ENCODE peak calls at places on chromosomes 4 and X, in five cellular contexts. One of them, this sample, is unnamed.

GRCh38 chr4:48913346-48913745 is 6.8 kb upstream of the OCIAD2 start:
- DNase-seq in DMS153: no peak
- DNase-seq in omental fat pad: no peak
- DNase-seq in RCC 7860: peak; percentile 91
- DNase-seq in A172: peak; percentile 97
- DNase-seq in this sample: peak; percentile 60

GRCh38 chrX:103415528-103415927 is 39.2 kb downstream of the BEX3 start:
- DNase-seq in DMS153: no peak
- DNase-seq in omental fat pad: no peak
- DNase-seq in RCC 7860: no peak
- DNase-seq in A172: no peak
- DNase-seq in this sample: no peak

GRCh38 chr4:66330125-66330524 is 659.8 kb upstream of the EPHA5 start:
- DNase-seq in DMS153: no peak
- DNase-seq in omental fat pad: no peak
- DNase-seq in RCC 7860: no peak
- DNase-seq in A172: no peak
- DNase-seq in this sample: no peak

GRCh38 chr4:56183344-56183959 is 203.8 kb downstream of the AASDH start:
- DNase-seq in omental fat pad: no peak
- DNase-seq in A172: no peak
- DNase-seq in DMS153: no peak
- DNase-seq in RCC 7860: no peak
- DNase-seq in this sample: no peak

GRCh38 chr4:147461161-147461560 is 19.7 kb upstream of the EDNRA start:
- DNase-seq in omental fat pad: no peak
- DNase-seq in DMS153: no peak
- DNase-seq in A172: peak; percentile 25
- DNase-seq in RCC 7860: peak; percentile 27
- DNase-seq in this sample: no peak

GRCh38 chrX:2242326-2242725 is 258.4 kb downstream of the DHRSX start:
- DNase-seq in DMS153: no peak
- DNase-seq in RCC 7860: no peak
- DNase-seq in A172: no peak
- DNase-seq in omental fat pad: no peak
- DNase-seq in this sample: no peak

GRCh38 chr4:139229534-139230039 is 50.4 kb downstream of the MGARP start:
- DNase-seq in RCC 7860: peak; percentile 38
- DNase-seq in omental fat pad: no peak
- DNase-seq in DMS153: peak; percentile 37
- DNase-seq in A172: peak; percentile 56
- DNase-seq in this sample: peak; percentile 71

GRCh38 chrX:138745215-138745614 is 33.7 kb upstream of the FGF13 start:
- DNase-seq in omental fat pad: no peak
- DNase-seq in RCC 7860: no peak
- DNase-seq in DMS153: peak; percentile 4
- DNase-seq in A172: peak; percentile 10
- DNase-seq in this sample: no peak

GRCh38 chr4:154124539-154125255 is 335.8 kb upstream of the SFRP2 start:
- DNase-seq in DMS153: no peak
- DNase-seq in A172: peak; percentile 90
- DNase-seq in RCC 7860: peak; percentile 75
- DNase-seq in omental fat pad: no peak
- DNase-seq in this sample: no peak

GRCh38 chr4:27318740-27319139 is 458.1 kb downstream of the STIM2 start:
- DNase-seq in omental fat pad: no peak
- DNase-seq in RCC 7860: no peak
- DNase-seq in DMS153: no peak
- DNase-seq in A172: peak; percentile 8
- DNase-seq in this sample: no peak

GRCh38 chr4:184097240-184097619 is 120.4 kb downstream of the ENPP6 start:
- DNase-seq in omental fat pad: no peak
- DNase-seq in A172: no peak
- DNase-seq in DMS153: no peak
- DNase-seq in RCC 7860: no peak
- DNase-seq in this sample: no peak

GRCh38 chrX:124426824-124427223 is 80.5 kb downstream of the SH2D1A start:
- DNase-seq in omental fat pad: no peak
- DNase-seq in A172: no peak
- DNase-seq in RCC 7860: no peak
- DNase-seq in DMS153: no peak
- DNase-seq in this sample: no peak

GRCh38 chr4:48779998-48780866 is at the start of gene FRYL:
- DNase-seq in DMS153: peak; percentile 94
- DNase-seq in omental fat pad: peak; percentile 94
- DNase-seq in RCC 7860: peak; percentile 99
- DNase-seq in A172: peak; percentile 99
- DNase-seq in this sample: peak; percentile 94

GRCh38 chrX:19846995-19847790 is 40.2 kb downstream of the SH3KBP1 start:
- DNase-seq in A172: peak; percentile 88
- DNase-seq in RCC 7860: peak; percentile 68
- DNase-seq in DMS153: no peak
- DNase-seq in omental fat pad: no peak
- DNase-seq in this sample: peak; percentile 51

GRCh38 chr4:187550256-187550950 is 445.2 kb upstream of the ZFP42 start:
- DNase-seq in DMS153: no peak
- DNase-seq in RCC 7860: no peak
- DNase-seq in A172: peak; percentile 23
- DNase-seq in omental fat pad: no peak
- DNase-seq in this sample: no peak

GRCh38 chr4:62274782-62275181 is 1074.7 kb downstream of the ADGRL3 start:
- DNase-seq in DMS153: no peak
- DNase-seq in RCC 7860: no peak
- DNase-seq in A172: no peak
- DNase-seq in omental fat pad: no peak
- DNase-seq in this sample: no peak

GRCh38 chr4:128558896-128559669 is 250.4 kb upstream of the JADE1 start:
- DNase-seq in RCC 7860: no peak
- DNase-seq in DMS153: no peak
- DNase-seq in A172: no peak
- DNase-seq in omental fat pad: no peak
- DNase-seq in this sample: no peak

GRCh38 chr4:15753786-15754185 is 24.3 kb upstream of the CD38 start:
- DNase-seq in A172: no peak
- DNase-seq in RCC 7860: no peak
- DNase-seq in DMS153: no peak
- DNase-seq in omental fat pad: no peak
- DNase-seq in this sample: no peak

GRCh38 chr4:16884673-16885460 is 13.6 kb downstream of the LDB2 start:
- DNase-seq in A172: no peak
- DNase-seq in omental fat pad: no peak
- DNase-seq in DMS153: no peak
- DNase-seq in RCC 7860: no peak
- DNase-seq in this sample: no peak

GRCh38 chr4:25834411-25835107 is 28.2 kb downstream of the SEL1L3 start:
- DNase-seq in RCC 7860: no peak
- DNase-seq in A172: no peak
- DNase-seq in DMS153: no peak
- DNase-seq in omental fat pad: no peak
- DNase-seq in this sample: no peak

GRCh38 chr4:2258091-2259035 is 3.5 kb downstream of the MXD4 start:
- DNase-seq in omental fat pad: peak; percentile 18
- DNase-seq in RCC 7860: no peak
- DNase-seq in DMS153: no peak
- DNase-seq in A172: no peak
- DNase-seq in this sample: no peak

GRCh38 chr4:1413221-1413663 is 7.0 kb upstream of the NKX1-1 start:
- DNase-seq in DMS153: no peak
- DNase-seq in A172: no peak
- DNase-seq in RCC 7860: no peak
- DNase-seq in omental fat pad: no peak
- DNase-seq in this sample: no peak

GRCh38 chr4:688695-689497 is at the start of gene SLC49A3:
- DNase-seq in A172: no peak
- DNase-seq in DMS153: no peak
- DNase-seq in omental fat pad: no peak
- DNase-seq in RCC 7860: no peak
- DNase-seq in this sample: no peak

GRCh38 chr4:10613926-10614478 is 70.6 kb downstream of the CLNK start:
- DNase-seq in omental fat pad: no peak
- DNase-seq in A172: no peak
- DNase-seq in DMS153: no peak
- DNase-seq in RCC 7860: no peak
- DNase-seq in this sample: no peak

GRCh38 chr4:71540749-71541269 is 202.0 kb downstream of the SLC4A4 start:
- DNase-seq in omental fat pad: no peak
- DNase-seq in DMS153: no peak
- DNase-seq in A172: no peak
- DNase-seq in RCC 7860: no peak
- DNase-seq in this sample: no peak

GRCh38 chrX:75303795-75304194 is 29.9 kb downstream of the UPRT start:
- DNase-seq in omental fat pad: no peak
- DNase-seq in A172: peak; percentile 8
- DNase-seq in RCC 7860: no peak
- DNase-seq in DMS153: no peak
- DNase-seq in this sample: no peak

GRCh38 chr4:138927065-138927464 is 88.5 kb upstream of the NOCT start:
- DNase-seq in RCC 7860: peak; percentile 8
- DNase-seq in A172: no peak
- DNase-seq in omental fat pad: no peak
- DNase-seq in DMS153: no peak
- DNase-seq in this sample: no peak

GRCh38 chr4:66558651-66559050 is 888.4 kb upstream of the EPHA5 start:
- DNase-seq in DMS153: no peak
- DNase-seq in omental fat pad: no peak
- DNase-seq in RCC 7860: no peak
- DNase-seq in A172: no peak
- DNase-seq in this sample: no peak

GRCh38 chr4:189090174-189090814 is 850.4 kb upstream of the FRG1 start:
- DNase-seq in omental fat pad: no peak
- DNase-seq in A172: peak; percentile 34
- DNase-seq in RCC 7860: no peak
- DNase-seq in DMS153: peak; percentile 29
- DNase-seq in this sample: peak; percentile 54

GRCh38 chr4:151651496-151651895 is 109.3 kb downstream of the GATB start:
- DNase-seq in A172: no peak
- DNase-seq in RCC 7860: no peak
- DNase-seq in DMS153: no peak
- DNase-seq in omental fat pad: no peak
- DNase-seq in this sample: no peak

GRCh38 chrX:49270249-49270921 is 792 bp downstream of the PPP1R3F start:
- DNase-seq in A172: no peak
- DNase-seq in DMS153: no peak
- DNase-seq in omental fat pad: no peak
- DNase-seq in RCC 7860: no peak
- DNase-seq in this sample: no peak

GRCh38 chr4:123121241-123121907 is 199.0 kb upstream of the NUDT6 start:
- DNase-seq in DMS153: no peak
- DNase-seq in RCC 7860: peak; percentile 8
- DNase-seq in A172: no peak
- DNase-seq in omental fat pad: no peak
- DNase-seq in this sample: no peak

GRCh38 chr4:55184600-55185523 is 59.5 kb upstream of the KDR start:
- DNase-seq in A172: no peak
- DNase-seq in RCC 7860: no peak
- DNase-seq in DMS153: no peak
- DNase-seq in omental fat pad: no peak
- DNase-seq in this sample: no peak

GRCh38 chr4:35934370-35934981 is 309.8 kb downstream of the ARAP2 start:
- DNase-seq in omental fat pad: no peak
- DNase-seq in DMS153: no peak
- DNase-seq in A172: peak; percentile 54
- DNase-seq in RCC 7860: peak; percentile 31
- DNase-seq in this sample: no peak

GRCh38 chrX:132023896-132024386 is 839 bp downstream of the STK26 start:
- DNase-seq in omental fat pad: no peak
- DNase-seq in DMS153: no peak
- DNase-seq in A172: no peak
- DNase-seq in RCC 7860: peak; percentile 36
- DNase-seq in this sample: no peak

GRCh38 chrX:48737940-48738339 is 23.6 kb upstream of the GLOD5 start:
- DNase-seq in RCC 7860: no peak
- DNase-seq in A172: no peak
- DNase-seq in DMS153: no peak
- DNase-seq in omental fat pad: no peak
- DNase-seq in this sample: no peak

GRCh38 chr4:184568770-184569169 is 80.5 kb downstream of the CASP3 start:
- DNase-seq in A172: no peak
- DNase-seq in DMS153: no peak
- DNase-seq in RCC 7860: no peak
- DNase-seq in omental fat pad: no peak
- DNase-seq in this sample: no peak

GRCh38 chr4:174873931-174874330 is 44.2 kb upstream of the ADAM29 start:
- DNase-seq in DMS153: no peak
- DNase-seq in omental fat pad: no peak
- DNase-seq in RCC 7860: no peak
- DNase-seq in A172: peak; percentile 25
- DNase-seq in this sample: peak; percentile 5